ENCODE peak calls at places on chromosomes 1 and 21, in four cellular contexts. G is left ventricle myocardium superior, M is HuH-7.5, Q is amniotic stem cell. F is an unnamed sample.

GRCh38 chr1:5713101-5713820 is 279.0 kb downstream of the NPHP4 start:
- DNase-seq in G (no peak), M (no peak), Q (no peak), F (no peak)

GRCh38 chr1:4091996-4092395 is 191.9 kb upstream of the C1orf174 start:
- DNase-seq in G (no peak), M (no peak), Q (no peak), F (no peak)

GRCh38 chr1:151989131-151989868 is 4.4 kb downstream of the S100A10 start:
- DNase-seq in G (peak; percentile 75), M (no peak), Q (peak; percentile 74), F (peak; percentile 93)

GRCh38 chr21:45109831-45110492 is 35.6 kb downstream of the ADARB1 start:
- DNase-seq in G (no peak), M (no peak), Q (no peak), F (peak; percentile 13)

GRCh38 chr1:115377411-115377810 is 39.4 kb upstream of the NGF start:
- DNase-seq in G (no peak), M (no peak), Q (no peak), F (no peak)

GRCh38 chr1:27000817-27001460 is 7.4 kb downstream of the TRNP1 start:
- DNase-seq in G (no peak), M (no peak), Q (no peak), F (peak; percentile 82)

GRCh38 chr1:59186656-59187055 is 110.2 kb upstream of the FGGY start:
- DNase-seq in G (peak; percentile 41), M (peak; percentile 13), Q (peak; percentile 60), F (no peak)

GRCh38 chr1:163307479-163308171 is 14.1 kb upstream of the NUF2 start:
- DNase-seq in G (no peak), M (no peak), Q (peak; percentile 26), F (peak; percentile 89)

GRCh38 chr21:46126321-46127238 is 28.7 kb downstream of the COL6A2 start:
- DNase-seq in G (peak; percentile 30), M (no peak), Q (no peak), F (no peak)

GRCh38 chr1:30903343-30904034 is 5.1 kb downstream of the SDC3 start:
- DNase-seq in G (no peak), M (no peak), Q (no peak), F (no peak)

GRCh38 chr1:223609066-223609465 is 56.4 kb downstream of the CAPN8 start:
- DNase-seq in G (no peak), M (no peak), Q (no peak), F (no peak)

GRCh38 chr1:150257624-150258274 is at the start of gene CA14:
- DNase-seq in G (peak; percentile 58), M (no peak), Q (no peak), F (no peak)

GRCh38 chr21:41750532-41751151 is 16.2 kb downstream of the RIPK4 start:
- DNase-seq in G (no peak), M (peak; percentile 76), Q (no peak), F (peak; percentile 48)

GRCh38 chr1:229557214-229557850 is 1.2 kb downstream of the ABCB10 start:
- DNase-seq in G (no peak), M (no peak), Q (no peak), F (peak; percentile 22)

GRCh38 chr21:44684483-44684882 is 2.5 kb upstream of the KRTAP12-1 start:
- DNase-seq in G (no peak), M (no peak), Q (no peak), F (no peak)

GRCh38 chr1:109928591-109929111 is 18.0 kb downstream of the CSF1 start:
- DNase-seq in G (peak; percentile 84), M (no peak), Q (no peak), F (peak; percentile 79)

GRCh38 chr21:43274946-43275310 is 106.1 kb downstream of the CRYAA start:
- DNase-seq in G (peak; percentile 11), M (no peak), Q (no peak), F (no peak)

GRCh38 chr1:211735208-211736170 is 60.1 kb upstream of the NEK2 start:
- DNase-seq in G (no peak), M (no peak), Q (peak; percentile 88), F (peak; percentile 84)

GRCh38 chr1:11485191-11485590 is 6.2 kb downstream of the DISP3 start:
- DNase-seq in G (no peak), M (no peak), Q (no peak), F (no peak)

GRCh38 chr1:4028139-4028501 is 128.0 kb upstream of the C1orf174 start:
- DNase-seq in G (no peak), M (no peak), Q (no peak), F (no peak)

GRCh38 chr1:192654607-192655389 is 18.9 kb downstream of the RGS13 start:
- DNase-seq in G (no peak), M (no peak), Q (peak; percentile 33), F (peak; percentile 84)

GRCh38 chr1:172325562-172325961 is 94.9 kb upstream of the C1orf105 start:
- DNase-seq in G (no peak), M (no peak), Q (no peak), F (peak; percentile 72)

GRCh38 chr1:204366759-204367158 is 7.0 kb upstream of the PLEKHA6 start:
- DNase-seq in G (no peak), M (peak; percentile 50), Q (no peak), F (no peak)

GRCh38 chr1:225754940-225755635 is 22.5 kb upstream of the SRP9 start:
- DNase-seq in G (peak; percentile 52), M (no peak), Q (no peak), F (peak; percentile 82)

GRCh38 chr1:20262810-20263534 is 27.7 kb upstream of the VWA5B1 start:
- DNase-seq in G (no peak), M (no peak), Q (no peak), F (no peak)

GRCh38 chr21:46599251-46599572 is 5.7 kb downstream of the S100B start:
- DNase-seq in G (no peak), M (no peak), Q (peak; percentile 72), F (peak; percentile 90)

GRCh38 chr1:67652800-67653199 is 32.2 kb upstream of the GADD45A start:
- DNase-seq in G (no peak), M (no peak), Q (no peak), F (peak; percentile 69)

GRCh38 chr1:230084408-230085177 is 17.6 kb downstream of the GALNT2 start:
- DNase-seq in G (no peak), M (no peak), Q (peak; percentile 98), F (peak; percentile 98)

GRCh38 chr1:243513726-243514491 is 258.1 kb downstream of the SDCCAG8 start:
- DNase-seq in G (no peak), M (no peak), Q (no peak), F (peak; percentile 38)

GRCh38 chr1:111971396-111971795 is 18.1 kb downstream of the KCND3 start:
- DNase-seq in G (no peak), M (no peak), Q (no peak), F (no peak)

GRCh38 chr1:236338096-236338495 is 56.0 kb upstream of the EDARADD start:
- DNase-seq in G (no peak), M (no peak), Q (no peak), F (peak; percentile 10)

GRCh38 chr1:119008483-119009299 is 20.5 kb upstream of the TBX15 start:
- DNase-seq in G (no peak), M (peak; percentile 61), Q (peak; percentile 23), F (peak; percentile 84)

GRCh38 chr1:180267761-180268555 is 37.9 kb downstream of the LHX4 start:
- DNase-seq in G (no peak), M (no peak), Q (no peak), F (no peak)

GRCh38 chr1:81582467-81582986 is 218.2 kb upstream of the ADGRL2 start:
- DNase-seq in G (no peak), M (no peak), Q (no peak), F (peak; percentile 68)

GRCh38 chr1:114322207-114322606 is 168.5 kb upstream of the SYT6 start:
- DNase-seq in G (no peak), M (no peak), Q (no peak), F (no peak)

GRCh38 chr21:44948426-44949120 is 8.7 kb downstream of the SLX9 start:
- DNase-seq in G (peak; percentile 41), M (no peak), Q (no peak), F (no peak)

GRCh38 chr1:1777510-1777909 is 760 bp downstream of the NADK start:
- DNase-seq in G (peak; percentile 63), M (no peak), Q (no peak), F (peak; percentile 41)

GRCh38 chr1:11156441-11156840 is 32.7 kb upstream of the ANGPTL7 start:
- DNase-seq in G (no peak), M (no peak), Q (no peak), F (peak; percentile 60)

GRCh38 chr1:160925652-160926241 is 28.9 kb downstream of the ITLN2 start:
- DNase-seq in G (no peak), M (no peak), Q (no peak), F (peak; percentile 10)

F was measured in kidney tubule cell.